ENCODE peak calls at places on chromosomes 6 and 20, in eight cellular contexts. X is lung; H is effector memory CD4-positive, alpha-beta T cell; P is upper lobe of right lung; M is adipocyte; Y is stomach; A is esophagus squamous epithelium; D is left ventricle myocardium inferior. T is an unnamed sample.

GRCh38 chr6:91149914-91150674 is 563.2 kb upstream of the MAP3K7 start:
- DNase-seq in X (no peak), H (no peak), P (no peak), M (no peak), Y (no peak), A (no peak), D (no peak), T (no peak)

GRCh38 chr6:155040154-155040553 is 45.0 kb downstream of the TIAM2 start:
- DNase-seq in X (no peak), H (no peak), P (no peak), M (no peak), Y (no peak), A (no peak), D (no peak), T (no peak)

GRCh38 chr6:150145830-150146229 is 3.0 kb downstream of the PPP1R14C start:
- DNase-seq in X (no peak), H (no peak), P (no peak), M (no peak), Y (no peak), A (no peak), D (no peak), T (no peak)

GRCh38 chr6:20953019-20953418 is 418.8 kb downstream of the CDKAL1 start:
- DNase-seq in X (no peak), H (no peak), P (no peak), M (no peak), Y (no peak), A (no peak), D (no peak), T (no peak)

GRCh38 chr6:30813623-30814136 is 69.3 kb upstream of the IER3 start:
- DNase-seq in X (no peak), H (no peak), P (no peak), M (no peak), Y (no peak), A (no peak), D (no peak), T (no peak)

GRCh38 chr20:50484271-50484976 is 25.8 kb upstream of the PTPN1 start:
- DNase-seq in X (no peak), H (no peak), P (no peak), M (no peak), Y (no peak), A (no peak), D (no peak), T (no peak)

GRCh38 chr6:54335871-54336270 is 27.6 kb downstream of the TINAG start:
- DNase-seq in X (no peak), H (no peak), P (no peak), M (peak; percentile 90), Y (no peak), A (no peak), D (no peak), T (no peak)

GRCh38 chr6:114419175-114419574 is 76.4 kb upstream of the HS3ST5 start:
- DNase-seq in X (no peak), H (no peak), P (no peak), M (peak; percentile 12), Y (no peak), A (no peak), D (no peak), T (no peak)

GRCh38 chr6:5657684-5658429 is 348.9 kb downstream of the NRN1 start:
- DNase-seq in X (no peak), H (no peak), P (no peak), M (no peak), Y (no peak), A (no peak), D (no peak), T (no peak)

GRCh38 chr6:34490390-34491090 is 24.7 kb downstream of the PACSIN1 start:
- DNase-seq in X (no peak), H (no peak), P (peak; percentile 55), M (no peak), Y (no peak), A (no peak), D (no peak), T (no peak)

GRCh38 chr20:16360668-16361067 is 212.6 kb downstream of the KIF16B start:
- DNase-seq in X (no peak), H (no peak), P (no peak), M (no peak), Y (no peak), A (no peak), D (no peak), T (no peak)

GRCh38 chr6:38579010-38579628 is 60.6 kb downstream of the BTBD9 start:
- DNase-seq in X (no peak), H (no peak), P (no peak), M (no peak), Y (no peak), A (no peak), D (no peak), T (no peak)

GRCh38 chr20:63709149-63709527 is 1.3 kb downstream of the ZGPAT start:
- DNase-seq in X (peak; percentile 28), H (no peak), P (no peak), M (no peak), Y (no peak), A (no peak), D (no peak), T (no peak)

GRCh38 chr6:1170793-1171192 is 141.1 kb upstream of the FOXQ1 start:
- DNase-seq in X (no peak), H (no peak), P (no peak), M (no peak), Y (no peak), A (no peak), D (no peak), T (no peak)

GRCh38 chr20:50734730-50735679 is 3.6 kb downstream of the PARD6B start:
- DNase-seq in X (no peak), H (no peak), P (no peak), M (no peak), Y (no peak), A (no peak), D (no peak), T (no peak)

GRCh38 chr6:130178692-130179091 is 44.1 kb downstream of the SAMD3 start:
- DNase-seq in X (no peak), H (no peak), P (no peak), M (peak; percentile 72), Y (no peak), A (no peak), D (no peak), T (no peak)

GRCh38 chr6:42236680-42237473 is 19.2 kb upstream of the MRPS10 start:
- DNase-seq in X (no peak), H (no peak), P (no peak), M (no peak), Y (no peak), A (no peak), D (no peak), T (no peak)

GRCh38 chr6:159440907-159441703 is 251.9 kb downstream of the SOD2 start:
- DNase-seq in X (no peak), H (no peak), P (no peak), M (no peak), Y (no peak), A (no peak), D (no peak), T (no peak)

GRCh38 chr6:164108869-164109769 is 694.6 kb downstream of the QKI start:
- DNase-seq in X (peak; percentile 50), H (no peak), P (peak; percentile 70), M (no peak), Y (no peak), A (no peak), D (peak; percentile 91), T (no peak)

DNA sequence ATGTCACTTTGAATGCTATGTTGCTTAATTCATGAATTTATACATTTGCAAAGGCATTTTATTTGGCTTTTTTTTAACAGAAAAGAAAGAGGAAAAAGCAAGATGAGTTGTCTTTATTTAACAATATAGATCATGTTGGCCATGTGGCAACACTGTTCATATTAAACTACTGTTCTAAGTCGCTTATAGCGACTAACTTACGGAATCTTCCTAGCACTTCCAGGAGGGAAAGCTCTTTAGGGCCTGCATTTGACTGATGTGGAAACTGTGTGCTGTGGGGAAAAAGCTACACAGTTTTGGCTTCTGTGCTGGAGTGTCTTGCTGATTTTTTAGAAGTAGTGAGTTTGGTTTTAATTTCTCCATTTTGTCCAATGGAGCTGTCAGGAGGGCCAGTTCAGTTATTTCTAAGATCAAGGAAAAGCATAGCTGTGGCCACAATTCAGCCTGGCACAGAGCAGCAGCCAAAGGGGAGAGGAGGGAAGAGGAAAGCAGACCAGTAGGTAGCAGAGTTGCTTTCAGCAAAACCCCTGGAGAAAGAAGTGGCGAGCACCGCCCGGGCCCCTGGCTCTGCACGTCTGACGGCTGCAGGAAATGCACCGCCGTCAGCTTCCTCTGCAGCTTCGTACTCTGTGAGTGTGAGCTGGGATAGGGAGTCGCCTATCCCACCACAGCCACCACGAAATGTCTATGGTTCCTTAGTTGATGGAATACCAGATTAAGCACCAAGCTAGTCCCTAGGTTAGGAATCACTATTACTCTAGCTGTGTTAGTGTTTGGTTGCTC is 80.2 kb upstream of the NAA20 start:
- DNase-seq in X (no peak), H (no peak), P (no peak), M (no peak), Y (no peak), A (no peak), D (peak; percentile 43), T (no peak)
- H3K4me1 ChIP-seq in X (peaks cover 42% of the 10 kb centered on the region), H (peaks cover 8% of the 10 kb centered on the region), P (peaks cover 83% of the 10 kb centered on the region), M (peaks cover 34% of the 10 kb centered on the region), Y (peaks cover 22% of the 10 kb centered on the region), A (peaks cover 23% of the 10 kb centered on the region), D (peaks cover 100% of the 10 kb centered on the region), T (no peaks in the 10 kb centered on the region)

GRCh38 chr6:149032599-149033405 is 284.7 kb upstream of the TAB2 start:
- DNase-seq in X (no peak), H (peak; percentile 21), P (no peak), M (peak; percentile 92), Y (no peak), A (no peak), D (no peak), T (no peak)
- H3K4me3 ChIP-seq in X (no peak overlapping the region), H (peak overlapping the region; percentile 4), P (no peak overlapping the region), M (peak overlapping the region; percentile 12), Y (no peak overlapping the region), A (no peak overlapping the region), D (no peak overlapping the region), T (no peak overlapping the region)

GRCh38 chr20:46194409-46194808 is 76.3 kb downstream of the CD40 start:
- DNase-seq in X (no peak), H (no peak), P (no peak), M (no peak), Y (no peak), A (no peak), D (no peak), T (no peak)
- H3K27me3 ChIP-seq in X (no peaks in the 10 kb centered on the region), H (no peaks in the 10 kb centered on the region), P (peaks cover 32% of the 10 kb centered on the region), M (peaks cover 62% of the 10 kb centered on the region), Y (no peaks in the 10 kb centered on the region), A (peaks cover 88% of the 10 kb centered on the region), D (peaks cover 85% of the 10 kb centered on the region), T (no peaks in the 10 kb centered on the region)

DNA sequence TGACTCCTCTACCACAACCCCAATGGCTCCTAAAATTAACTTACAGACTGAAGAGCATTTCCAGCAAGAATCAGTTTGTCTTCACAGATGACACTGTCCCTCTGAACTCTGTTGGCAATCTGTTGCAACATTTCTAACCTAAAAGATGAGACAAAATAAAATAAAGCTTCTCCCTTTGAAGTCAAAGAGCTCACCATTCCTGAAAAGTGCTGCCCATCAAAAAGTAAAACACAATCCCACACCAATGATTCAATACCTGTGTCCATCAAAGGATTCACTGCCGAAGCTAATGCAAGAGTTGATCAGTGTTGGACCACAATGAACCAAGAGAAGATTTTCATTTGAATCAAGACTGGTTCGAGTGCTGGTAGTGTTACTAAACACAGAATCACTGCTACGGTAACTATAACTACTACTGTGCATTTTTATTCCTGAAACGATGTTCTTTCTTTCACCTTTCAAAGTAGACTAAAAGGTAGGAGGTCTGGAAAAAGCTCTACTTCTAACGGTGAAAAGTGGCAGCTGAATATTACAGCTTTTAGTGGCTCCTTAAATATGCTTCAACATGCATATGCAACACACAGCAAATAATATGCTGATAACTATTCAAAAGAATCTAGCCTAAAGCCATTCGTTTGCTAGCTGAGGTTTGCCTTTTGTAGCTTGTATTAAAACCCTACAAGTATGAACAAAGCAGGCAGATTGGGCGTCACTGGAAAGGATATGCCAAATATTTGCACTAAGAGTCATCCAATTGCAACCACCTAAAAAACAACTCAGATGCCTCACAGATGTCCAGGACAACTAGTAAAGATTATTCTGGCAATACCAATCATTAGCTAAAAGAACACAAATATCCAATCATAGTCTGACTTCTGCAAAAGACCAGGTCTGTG is at the start of gene DST:
- DNase-seq in X (no peak), H (no peak), P (no peak), M (peak; percentile 92), Y (no peak), A (no peak), D (no peak), T (no peak)
- H3K4me1 ChIP-seq in X (no peaks in the 10 kb centered on the region), H (no peaks in the 10 kb centered on the region), P (no peaks in the 10 kb centered on the region), M (peaks cover 43% of the 10 kb centered on the region), Y (no peaks in the 10 kb centered on the region), A (no peaks in the 10 kb centered on the region), D (peaks cover 44% of the 10 kb centered on the region), T (no peaks in the 10 kb centered on the region)

T was measured in naive thymus-derived CD4-positive, alpha-beta T cell.